ENCODE peak calls at places on chromosomes 11 and 22, in nine cellular contexts. F, V, A, B, O, Q, S, U and T are unnamed samples.
A peak's percentile ranks its signal among the peaks of the same experiment; 100 is the strongest.

GRCh38 chr11:3002346-3002745 is 10.2 kb upstream of the NAP1L4 start:
- DNase-seq in F (no peak), V (no peak), A (no peak), B (no peak), O (no peak), Q (no peak), S (no peak), U (no peak), T (no peak)

GRCh38 chr11:17861036-17861755 is 126.6 kb downstream of the KCNC1 start:
- DNase-seq in F (no peak), V (no peak), A (peak; percentile 54), B (no peak), O (peak; percentile 33), Q (no peak), S (no peak), U (no peak), T (no peak)

GRCh38 chr11:20493340-20493739 is 105.8 kb downstream of the PRMT3 start:
- DNase-seq in F (no peak), V (no peak), A (no peak), B (no peak), O (no peak), Q (no peak), S (no peak), U (no peak), T (no peak)

GRCh38 chr11:86249307-86250098 is 5.0 kb downstream of the EED start:
- DNase-seq in F (no peak), V (no peak), A (no peak), B (no peak), O (no peak), Q (no peak), S (peak; percentile 24), U (no peak), T (no peak)

GRCh38 chr22:17969732-17970131 is 54.6 kb downstream of the MICAL3 start:
- DNase-seq in F (peak; percentile 31), V (no peak), A (peak; percentile 97), B (peak; percentile 73), O (peak; percentile 99), Q (no peak), S (no peak), U (no peak), T (no peak)

GRCh38 chr11:79070518-79070917 is 370.3 kb downstream of the TENM4 start:
- DNase-seq in F (no peak), V (no peak), A (no peak), B (no peak), O (no peak), Q (no peak), S (no peak), U (no peak), T (no peak)

GRCh38 chr11:36362902-36363301 is 66.8 kb downstream of the PRR5L start:
- DNase-seq in F (no peak), V (no peak), A (peak; percentile 95), B (no peak), O (peak; percentile 67), Q (no peak), S (no peak), U (no peak), T (no peak)

GRCh38 chr22:41919357-41920224 is 4.7 kb upstream of the SHISA8 start:
- DNase-seq in F (peak; percentile 64), V (no peak), A (peak; percentile 16), B (peak; percentile 78), O (peak; percentile 11), Q (peak; percentile 29), S (peak; percentile 71), U (no peak), T (no peak)

GRCh38 chr22:27296091-27296675 is 505.4 kb downstream of the MN1 start:
- DNase-seq in F (no peak), V (no peak), A (no peak), B (no peak), O (no peak), Q (no peak), S (no peak), U (no peak), T (no peak)

GRCh38 chr11:13169709-13170108 is 107.9 kb upstream of the BMAL1 start:
- DNase-seq in F (no peak), V (no peak), A (peak; percentile 95), B (no peak), O (peak; percentile 94), Q (no peak), S (no peak), U (peak; percentile 48), T (no peak)

GRCh38 chr11:109967121-109967520 is 126.1 kb upstream of the ZC3H12C start:
- DNase-seq in F (no peak), V (no peak), A (no peak), B (no peak), O (no peak), Q (no peak), S (no peak), U (no peak), T (no peak)

GRCh38 chr11:38416141-38416540 is 1818.1 kb upstream of the RAG2 start:
- DNase-seq in F (no peak), V (no peak), A (peak; percentile 34), B (no peak), O (no peak), Q (no peak), S (no peak), U (no peak), T (no peak)

GRCh38 chr11:12196335-12196734 is 85.9 kb downstream of the MICAL2 start:
- DNase-seq in F (no peak), V (no peak), A (no peak), B (no peak), O (no peak), Q (peak; percentile 44), S (no peak), U (no peak), T (no peak)

DNA sequence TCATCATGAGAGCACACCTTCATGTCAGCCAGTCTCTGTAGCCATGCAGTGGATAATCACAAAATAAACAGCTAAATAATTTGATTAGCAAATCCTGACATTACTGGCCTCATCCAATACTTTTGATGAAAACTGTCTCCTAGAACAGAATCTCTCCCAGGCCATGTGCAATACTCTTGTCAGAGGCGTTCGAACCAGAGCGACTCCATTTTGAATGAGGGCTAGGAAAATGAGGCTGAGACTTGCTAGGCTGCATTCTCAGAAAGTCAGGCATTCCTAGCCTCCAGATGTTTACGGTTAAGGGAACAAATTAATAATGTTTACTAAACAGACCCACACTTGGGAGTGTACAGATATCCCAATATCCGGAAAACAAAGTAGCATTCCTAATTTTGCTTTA is 69.9 kb downstream of the FAM168A start:
- DNase-seq in F (no peak), V (no peak), A (no peak), B (no peak), O (no peak), Q (no peak), S (no peak), U (no peak), T (no peak)
- H3K4me3 ChIP-seq in F (no peak overlapping the region), V (no peak overlapping the region), A (no peak overlapping the region), B (peak overlapping the region; percentile 44), O (no peak overlapping the region), Q (no peak overlapping the region), S (no peak overlapping the region), U (no peak overlapping the region), T (no peak overlapping the region)

GRCh38 chr11:117830072-117830471 is 5.5 kb upstream of the FXYD2 start:
- DNase-seq in F (no peak), V (no peak), A (no peak), B (peak; percentile 26), O (no peak), Q (no peak), S (peak; percentile 12), U (no peak), T (no peak)
- H3K4me3 ChIP-seq in F (no peak overlapping the region), V (no peak overlapping the region), A (no peak overlapping the region), B (no peak overlapping the region), O (no peak overlapping the region), Q (no peak overlapping the region), S (no peak overlapping the region), U (no peak overlapping the region), T (no peak overlapping the region)

DNA sequence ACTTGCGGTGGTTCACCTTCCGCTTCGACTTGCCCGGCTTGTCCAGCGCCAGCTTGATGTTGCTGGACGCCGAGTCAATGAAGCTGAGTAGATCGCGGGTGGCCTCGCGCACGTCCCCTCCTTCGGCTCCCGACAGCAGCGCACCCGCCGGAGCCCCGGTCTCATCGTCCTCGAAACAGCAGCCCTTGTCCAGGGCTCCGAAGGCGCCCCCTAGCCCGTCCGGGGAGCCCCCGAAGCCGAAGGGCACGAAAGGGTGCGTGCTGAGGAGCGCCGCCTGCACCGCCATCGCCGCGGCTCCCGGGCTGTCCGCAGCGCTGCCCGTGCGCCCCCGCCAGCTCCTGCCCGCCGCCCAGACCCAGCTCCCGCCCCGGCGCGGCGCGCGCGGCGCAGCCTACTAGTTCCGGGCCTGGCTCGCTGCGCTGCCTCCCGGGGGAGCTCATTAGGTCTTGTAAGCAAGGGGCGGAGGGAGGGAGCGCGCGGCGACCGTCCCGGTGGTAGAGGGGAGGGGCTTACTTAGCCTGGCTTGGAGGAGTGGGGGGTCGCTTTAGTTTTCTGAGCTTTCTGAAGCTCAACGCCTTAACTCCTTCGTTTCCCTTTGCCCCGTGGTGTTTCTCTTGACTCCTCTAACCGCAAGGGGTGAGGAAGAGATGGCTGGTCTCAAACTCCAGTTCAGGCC is at the start of gene FAM181B:
- DNase-seq in F (peak; percentile 51), V (peak; percentile 83), A (peak; percentile 39), B (peak; percentile 69), O (no peak), Q (peak; percentile 26), S (peak; percentile 65), U (no peak), T (peak; percentile 32)
- H3K4me3 ChIP-seq in F (peak within 1 kb of the TSS; percentile 56), V (peak within 1 kb of the TSS; percentile 46), A (peak within 1 kb of the TSS; percentile 29), B (peak within 1 kb of the TSS; percentile 67), O (peak within 1 kb of the TSS; percentile 39), Q (peak within 1 kb of the TSS; percentile 36), S (peak within 1 kb of the TSS; percentile 52), U (no peak within 1 kb of the TSS), T (peak within 1 kb of the TSS; percentile 51)

GRCh38 chr11:112822478-112823274 is 138.5 kb upstream of the NCAM1 start:
- DNase-seq in F (no peak), V (no peak), A (peak; percentile 20), B (no peak), O (no peak), Q (no peak), S (no peak), U (no peak), T (no peak)
- H3K4me3 ChIP-seq in F (no peak overlapping the region), V (no peak overlapping the region), A (no peak overlapping the region), B (no peak overlapping the region), O (no peak overlapping the region), Q (no peak overlapping the region), S (no peak overlapping the region), U (no peak overlapping the region), T (no peak overlapping the region)

DNA sequence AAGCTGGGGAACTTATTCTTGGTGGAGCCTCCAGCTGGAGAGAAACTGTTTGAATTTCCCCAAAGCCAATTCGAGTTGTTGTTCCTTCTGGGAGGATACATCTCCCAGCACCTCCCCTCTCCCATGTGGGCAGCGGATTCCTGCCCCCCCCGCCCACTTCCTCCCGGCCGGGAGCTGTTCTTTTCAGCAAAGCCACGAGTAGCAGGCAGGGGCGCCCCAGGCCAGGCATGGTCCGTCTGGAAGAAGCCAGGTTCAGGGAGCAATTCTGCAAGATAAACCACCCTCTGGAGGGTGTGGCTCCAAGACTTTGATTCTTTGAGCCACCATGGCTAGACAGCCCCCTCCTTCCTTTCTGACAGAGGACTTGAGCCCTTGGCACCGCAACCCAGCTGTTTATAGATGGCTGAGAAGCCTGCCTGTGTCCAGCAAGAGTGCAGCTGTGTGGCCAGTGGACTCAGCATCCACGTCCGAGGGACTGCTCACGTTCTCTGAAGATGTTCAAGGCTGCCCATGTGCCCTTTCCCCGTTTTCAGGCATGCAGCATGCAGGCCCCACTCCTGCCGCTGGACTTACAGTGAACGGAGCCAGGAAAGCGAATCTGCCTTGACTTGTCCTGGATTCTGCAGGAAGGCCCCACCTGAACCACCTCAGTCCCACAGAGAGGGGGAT is 170.3 kb downstream of the CTTN start:
- DNase-seq in F (peak; percentile 40), V (no peak), A (peak; percentile 54), B (peak; percentile 65), O (peak; percentile 24), Q (no peak), S (peak; percentile 71), U (no peak), T (no peak)
- H3K4me3 ChIP-seq in F (peak overlapping the region; percentile 60), V (no peak overlapping the region), A (peak overlapping the region; percentile 38), B (peak overlapping the region; percentile 59), O (peak overlapping the region; percentile 45), Q (no peak overlapping the region), S (peak overlapping the region; percentile 23), U (peak overlapping the region; percentile 45), T (no peak overlapping the region)